ENCODE peak calls at places on chromosomes 5 and 9, in five cellular contexts. One of them, this sample, is unnamed.

GRCh38 chr5:178196413-178196812 is 7.9 kb upstream of the HNRNPAB start:
- DNase-seq in stimulated activated CD4-positive, alpha-beta T cell treated with anti-CD3 and anti-CD28 coated beads, Interleukin-1b, Interleukin-23, amount 100 ng/mL, for 4 hours: no peak
- DNase-seq in amniotic stem cell: no peak
- DNase-seq in IMR-90: no peak
- DNase-seq in testis: no peak
- DNase-seq in this sample: no peak

GRCh38 chr5:172444110-172444510 is 10.2 kb downstream of the SH3PXD2B start:
- DNase-seq in stimulated activated CD4-positive, alpha-beta T cell treated with anti-CD3 and anti-CD28 coated beads, Interleukin-1b, Interleukin-23, amount 100 ng/mL, for 4 hours: no peak
- DNase-seq in testis: no peak
- DNase-seq in amniotic stem cell: no peak
- DNase-seq in IMR-90: peak
- DNase-seq in this sample: peak

GRCh38 chr5:36607838-36608783 is 1.7 kb downstream of the SLC1A3 start:
- DNase-seq in stimulated activated CD4-positive, alpha-beta T cell treated with anti-CD3 and anti-CD28 coated beads, Interleukin-1b, Interleukin-23, amount 100 ng/mL, for 4 hours: no peak
- DNase-seq in IMR-90: no peak
- DNase-seq in amniotic stem cell: no peak
- DNase-seq in testis: no peak
- DNase-seq in this sample: peak

GRCh38 chr9:87107072-87107471 is 159.8 kb upstream of the GAS1 start:
- DNase-seq in IMR-90: peak
- DNase-seq in testis: no peak
- DNase-seq in amniotic stem cell: no peak
- DNase-seq in stimulated activated CD4-positive, alpha-beta T cell treated with anti-CD3 and anti-CD28 coated beads, Interleukin-1b, Interleukin-23, amount 100 ng/mL, for 4 hours: no peak
- DNase-seq in this sample: no peak

GRCh38 chr9:122180633-122181032 is 20.9 kb downstream of the MORN5 start:
- DNase-seq in IMR-90: peak
- DNase-seq in amniotic stem cell: no peak
- DNase-seq in testis: peak
- DNase-seq in stimulated activated CD4-positive, alpha-beta T cell treated with anti-CD3 and anti-CD28 coated beads, Interleukin-1b, Interleukin-23, amount 100 ng/mL, for 4 hours: no peak
- DNase-seq in this sample: peak

GRCh38 chr5:45417285-45417996 is 278.7 kb downstream of the HCN1 start:
- DNase-seq in IMR-90: no peak
- DNase-seq in amniotic stem cell: no peak
- DNase-seq in stimulated activated CD4-positive, alpha-beta T cell treated with anti-CD3 and anti-CD28 coated beads, Interleukin-1b, Interleukin-23, amount 100 ng/mL, for 4 hours: no peak
- DNase-seq in testis: no peak
- DNase-seq in this sample: no peak

GRCh38 chr9:18595597-18595996 is 121.6 kb downstream of the ADAMTSL1 start:
- DNase-seq in IMR-90: no peak
- DNase-seq in testis: no peak
- DNase-seq in amniotic stem cell: no peak
- DNase-seq in stimulated activated CD4-positive, alpha-beta T cell treated with anti-CD3 and anti-CD28 coated beads, Interleukin-1b, Interleukin-23, amount 100 ng/mL, for 4 hours: no peak
- DNase-seq in this sample: peak

GRCh38 chr9:79362100-79363081 is 209.4 kb upstream of the TLE4 start:
- DNase-seq in IMR-90: peak
- DNase-seq in stimulated activated CD4-positive, alpha-beta T cell treated with anti-CD3 and anti-CD28 coated beads, Interleukin-1b, Interleukin-23, amount 100 ng/mL, for 4 hours: no peak
- DNase-seq in testis: no peak
- DNase-seq in amniotic stem cell: no peak
- DNase-seq in this sample: no peak

GRCh38 chr9:22529426-22530199 is 83.0 kb downstream of the DMRTA1 start:
- DNase-seq in IMR-90: no peak
- DNase-seq in stimulated activated CD4-positive, alpha-beta T cell treated with anti-CD3 and anti-CD28 coated beads, Interleukin-1b, Interleukin-23, amount 100 ng/mL, for 4 hours: no peak
- DNase-seq in testis: no peak
- DNase-seq in amniotic stem cell: no peak
- DNase-seq in this sample: peak

GRCh38 chr9:224540-225520 is 10.2 kb downstream of the DOCK8 start:
- DNase-seq in IMR-90: no peak
- DNase-seq in amniotic stem cell: no peak
- DNase-seq in testis: no peak
- DNase-seq in stimulated activated CD4-positive, alpha-beta T cell treated with anti-CD3 and anti-CD28 coated beads, Interleukin-1b, Interleukin-23, amount 100 ng/mL, for 4 hours: no peak
- DNase-seq in this sample: peak

GRCh38 chr9:137269231-137269772 is 8.2 kb upstream of the TOR4A start:
- DNase-seq in stimulated activated CD4-positive, alpha-beta T cell treated with anti-CD3 and anti-CD28 coated beads, Interleukin-1b, Interleukin-23, amount 100 ng/mL, for 4 hours: no peak
- DNase-seq in amniotic stem cell: no peak
- DNase-seq in IMR-90: peak
- DNase-seq in testis: no peak
- DNase-seq in this sample: no peak

GRCh38 chr9:126763130-126763764 is 41.6 kb upstream of the ZBTB43 start:
- DNase-seq in IMR-90: no peak
- DNase-seq in stimulated activated CD4-positive, alpha-beta T cell treated with anti-CD3 and anti-CD28 coated beads, Interleukin-1b, Interleukin-23, amount 100 ng/mL, for 4 hours: no peak
- DNase-seq in testis: peak
- DNase-seq in amniotic stem cell: no peak
- DNase-seq in this sample: no peak

GRCh38 chr5:78019747-78020146 is 243.6 kb upstream of the TBCA start:
- DNase-seq in amniotic stem cell: no peak
- DNase-seq in IMR-90: no peak
- DNase-seq in stimulated activated CD4-positive, alpha-beta T cell treated with anti-CD3 and anti-CD28 coated beads, Interleukin-1b, Interleukin-23, amount 100 ng/mL, for 4 hours: no peak
- DNase-seq in testis: no peak
- DNase-seq in this sample: no peak

GRCh38 chr9:137694962-137695875 is 76.4 kb downstream of the EHMT1 start:
- DNase-seq in amniotic stem cell: no peak
- DNase-seq in testis: peak
- DNase-seq in IMR-90: no peak
- DNase-seq in stimulated activated CD4-positive, alpha-beta T cell treated with anti-CD3 and anti-CD28 coated beads, Interleukin-1b, Interleukin-23, amount 100 ng/mL, for 4 hours: no peak
- DNase-seq in this sample: peak

GRCh38 chr9:128702949-128703615 is 779 bp downstream of the PKN3 start:
- DNase-seq in amniotic stem cell: no peak
- DNase-seq in stimulated activated CD4-positive, alpha-beta T cell treated with anti-CD3 and anti-CD28 coated beads, Interleukin-1b, Interleukin-23, amount 100 ng/mL, for 4 hours: peak
- DNase-seq in IMR-90: no peak
- DNase-seq in testis: peak
- DNase-seq in this sample: no peak

GRCh38 chr5:67541869-67542268 is 345.3 kb upstream of the CD180 start:
- DNase-seq in testis: no peak
- DNase-seq in IMR-90: no peak
- DNase-seq in amniotic stem cell: no peak
- DNase-seq in stimulated activated CD4-positive, alpha-beta T cell treated with anti-CD3 and anti-CD28 coated beads, Interleukin-1b, Interleukin-23, amount 100 ng/mL, for 4 hours: no peak
- DNase-seq in this sample: no peak

GRCh38 chr5:139457241-139457640 is 5.3 kb downstream of the ECSCR start:
- DNase-seq in amniotic stem cell: no peak
- DNase-seq in IMR-90: no peak
- DNase-seq in testis: no peak
- DNase-seq in stimulated activated CD4-positive, alpha-beta T cell treated with anti-CD3 and anti-CD28 coated beads, Interleukin-1b, Interleukin-23, amount 100 ng/mL, for 4 hours: no peak
- DNase-seq in this sample: no peak

GRCh38 chr5:55037046-55037771 is 13.2 kb downstream of the GZMK start:
- DNase-seq in amniotic stem cell: no peak
- DNase-seq in testis: no peak
- DNase-seq in IMR-90: no peak
- DNase-seq in stimulated activated CD4-positive, alpha-beta T cell treated with anti-CD3 and anti-CD28 coated beads, Interleukin-1b, Interleukin-23, amount 100 ng/mL, for 4 hours: peak
- DNase-seq in this sample: peak

GRCh38 chr9:4108708-4109444 is 191.0 kb downstream of the GLIS3 start:
- DNase-seq in amniotic stem cell: no peak
- DNase-seq in stimulated activated CD4-positive, alpha-beta T cell treated with anti-CD3 and anti-CD28 coated beads, Interleukin-1b, Interleukin-23, amount 100 ng/mL, for 4 hours: no peak
- DNase-seq in testis: no peak
- DNase-seq in IMR-90: no peak
- DNase-seq in this sample: no peak

GRCh38 chr5:40484495-40484894 is 195.2 kb upstream of the PTGER4 start:
- DNase-seq in IMR-90: no peak
- DNase-seq in stimulated activated CD4-positive, alpha-beta T cell treated with anti-CD3 and anti-CD28 coated beads, Interleukin-1b, Interleukin-23, amount 100 ng/mL, for 4 hours: no peak
- DNase-seq in testis: no peak
- DNase-seq in amniotic stem cell: no peak
- DNase-seq in this sample: no peak

GRCh38 chr9:99085949-99086948 is 18.7 kb upstream of the TGFBR1 start:
- DNase-seq in amniotic stem cell: peak
- DNase-seq in testis: peak
- DNase-seq in stimulated activated CD4-positive, alpha-beta T cell treated with anti-CD3 and anti-CD28 coated beads, Interleukin-1b, Interleukin-23, amount 100 ng/mL, for 4 hours: no peak
- DNase-seq in IMR-90: peak
- DNase-seq in this sample: peak

GRCh38 chr9:137647096-137647709 is 28.4 kb downstream of the EHMT1 start:
- DNase-seq in stimulated activated CD4-positive, alpha-beta T cell treated with anti-CD3 and anti-CD28 coated beads, Interleukin-1b, Interleukin-23, amount 100 ng/mL, for 4 hours: no peak
- DNase-seq in amniotic stem cell: no peak
- DNase-seq in testis: no peak
- DNase-seq in IMR-90: no peak
- DNase-seq in this sample: no peak

GRCh38 chr5:62578540-62578939 is at the start of gene LRRC70:
- DNase-seq in stimulated activated CD4-positive, alpha-beta T cell treated with anti-CD3 and anti-CD28 coated beads, Interleukin-1b, Interleukin-23, amount 100 ng/mL, for 4 hours: no peak
- DNase-seq in amniotic stem cell: no peak
- DNase-seq in testis: no peak
- DNase-seq in IMR-90: peak
- DNase-seq in this sample: peak

GRCh38 chr5:55903121-55903701 is 52.1 kb downstream of the IL31RA start:
- DNase-seq in IMR-90: peak
- DNase-seq in stimulated activated CD4-positive, alpha-beta T cell treated with anti-CD3 and anti-CD28 coated beads, Interleukin-1b, Interleukin-23, amount 100 ng/mL, for 4 hours: peak
- DNase-seq in testis: no peak
- DNase-seq in amniotic stem cell: no peak
- DNase-seq in this sample: peak

GRCh38 chr5:134135091-134135655 is 20.7 kb downstream of the TCF7 start:
- DNase-seq in amniotic stem cell: no peak
- DNase-seq in testis: no peak
- DNase-seq in IMR-90: no peak
- DNase-seq in stimulated activated CD4-positive, alpha-beta T cell treated with anti-CD3 and anti-CD28 coated beads, Interleukin-1b, Interleukin-23, amount 100 ng/mL, for 4 hours: no peak
- DNase-seq in this sample: no peak

GRCh38 chr9:135224921-135225541 is 137.6 kb downstream of the OLFM1 start:
- DNase-seq in stimulated activated CD4-positive, alpha-beta T cell treated with anti-CD3 and anti-CD28 coated beads, Interleukin-1b, Interleukin-23, amount 100 ng/mL, for 4 hours: no peak
- DNase-seq in IMR-90: no peak
- DNase-seq in amniotic stem cell: no peak
- DNase-seq in testis: no peak
- DNase-seq in this sample: no peak

GRCh38 chr5:160207061-160207460 is 22.2 kb upstream of the FABP6 start:
- DNase-seq in amniotic stem cell: no peak
- DNase-seq in IMR-90: no peak
- DNase-seq in testis: no peak
- DNase-seq in stimulated activated CD4-positive, alpha-beta T cell treated with anti-CD3 and anti-CD28 coated beads, Interleukin-1b, Interleukin-23, amount 100 ng/mL, for 4 hours: no peak
- DNase-seq in this sample: no peak

GRCh38 chr5:33558489-33558888 is 117.7 kb downstream of the TARS1 start:
- DNase-seq in IMR-90: no peak
- DNase-seq in amniotic stem cell: no peak
- DNase-seq in stimulated activated CD4-positive, alpha-beta T cell treated with anti-CD3 and anti-CD28 coated beads, Interleukin-1b, Interleukin-23, amount 100 ng/mL, for 4 hours: no peak
- DNase-seq in testis: no peak
- DNase-seq in this sample: peak

GRCh38 chr9:15349892-15350761 is 43.1 kb upstream of the TTC39B start:
- DNase-seq in testis: no peak
- DNase-seq in amniotic stem cell: no peak
- DNase-seq in stimulated activated CD4-positive, alpha-beta T cell treated with anti-CD3 and anti-CD28 coated beads, Interleukin-1b, Interleukin-23, amount 100 ng/mL, for 4 hours: peak
- DNase-seq in IMR-90: peak
- DNase-seq in this sample: peak

GRCh38 chr5:123937230-123937629 is 425.3 kb downstream of the CSNK1G3 start:
- DNase-seq in stimulated activated CD4-positive, alpha-beta T cell treated with anti-CD3 and anti-CD28 coated beads, Interleukin-1b, Interleukin-23, amount 100 ng/mL, for 4 hours: no peak
- DNase-seq in amniotic stem cell: peak
- DNase-seq in IMR-90: peak
- DNase-seq in testis: peak
- DNase-seq in this sample: peak

GRCh38 chr9:136825295-136826187 is 16.7 kb upstream of the AJM1 start:
- DNase-seq in amniotic stem cell: no peak
- DNase-seq in stimulated activated CD4-positive, alpha-beta T cell treated with anti-CD3 and anti-CD28 coated beads, Interleukin-1b, Interleukin-23, amount 100 ng/mL, for 4 hours: no peak
- DNase-seq in IMR-90: no peak
- DNase-seq in testis: no peak
- DNase-seq in this sample: no peak

GRCh38 chr5:127802477-127802865 is 99.3 kb downstream of the CCDC192 start:
- DNase-seq in amniotic stem cell: no peak
- DNase-seq in IMR-90: peak
- DNase-seq in testis: no peak
- DNase-seq in stimulated activated CD4-positive, alpha-beta T cell treated with anti-CD3 and anti-CD28 coated beads, Interleukin-1b, Interleukin-23, amount 100 ng/mL, for 4 hours: no peak
- DNase-seq in this sample: peak

GRCh38 chr5:176578391-176578808 is 29.3 kb downstream of the CDHR2 start:
- DNase-seq in IMR-90: peak
- DNase-seq in amniotic stem cell: no peak
- DNase-seq in testis: peak
- DNase-seq in stimulated activated CD4-positive, alpha-beta T cell treated with anti-CD3 and anti-CD28 coated beads, Interleukin-1b, Interleukin-23, amount 100 ng/mL, for 4 hours: peak
- DNase-seq in this sample: peak

GRCh38 chr5:78594946-78595921 is 53.3 kb downstream of the LHFPL2 start:
- DNase-seq in IMR-90: peak
- DNase-seq in stimulated activated CD4-positive, alpha-beta T cell treated with anti-CD3 and anti-CD28 coated beads, Interleukin-1b, Interleukin-23, amount 100 ng/mL, for 4 hours: no peak
- DNase-seq in amniotic stem cell: peak
- DNase-seq in testis: no peak
- DNase-seq in this sample: peak

GRCh38 chr5:140148508-140148907 is 22.8 kb downstream of the IGIP start:
- DNase-seq in IMR-90: no peak
- DNase-seq in stimulated activated CD4-positive, alpha-beta T cell treated with anti-CD3 and anti-CD28 coated beads, Interleukin-1b, Interleukin-23, amount 100 ng/mL, for 4 hours: no peak
- DNase-seq in testis: no peak
- DNase-seq in amniotic stem cell: no peak
- DNase-seq in this sample: no peak

GRCh38 chr9:70529377-70529776 is 114.9 kb upstream of the KLF9 start:
- DNase-seq in testis: no peak
- DNase-seq in stimulated activated CD4-positive, alpha-beta T cell treated with anti-CD3 and anti-CD28 coated beads, Interleukin-1b, Interleukin-23, amount 100 ng/mL, for 4 hours: no peak
- DNase-seq in amniotic stem cell: no peak
- DNase-seq in IMR-90: no peak
- DNase-seq in this sample: no peak